ENCODE peak calls at places on chromosomes 2 and 18, in eight cellular contexts. H, K, Q, N, L, P, J and Z are unnamed samples.
A peak's percentile ranks its signal among the peaks of the same experiment; 100 is the strongest.

GRCh38 chr18:74040459-74041332 is 106.9 kb downstream of the FBXO15 start:
- DNase-seq in H (no peak), K (no peak), Q (no peak), N (peak; percentile 52), L (no peak), P (no peak), J (peak; percentile 70), Z (no peak)

GRCh38 chr2:38268691-38269309 is 108.3 kb downstream of the ATL2 start:
- DNase-seq in H (no peak), K (no peak), Q (no peak), N (no peak), L (no peak), P (no peak), J (no peak), Z (no peak)

GRCh38 chr2:44329343-44329742 is 32.0 kb downstream of the PREPL start:
- DNase-seq in H (no peak), K (no peak), Q (no peak), N (no peak), L (no peak), P (no peak), J (no peak), Z (no peak)

GRCh38 chr18:62325806-62326645 is 916 bp downstream of the TNFRSF11A start:
- DNase-seq in H (peak; percentile 33), K (no peak), Q (no peak), N (no peak), L (no peak), P (peak; percentile 75), J (peak; percentile 50), Z (no peak)

GRCh38 chr2:203688798-203689197 is 17.6 kb upstream of the CD28 start:
- DNase-seq in H (no peak), K (no peak), Q (no peak), N (no peak), L (no peak), P (no peak), J (peak; percentile 41), Z (peak; percentile 87)

GRCh38 chr2:39141346-39142011 is 20.6 kb upstream of the SOS1 start:
- DNase-seq in H (no peak), K (no peak), Q (no peak), N (no peak), L (no peak), P (peak; percentile 61), J (no peak), Z (peak; percentile 68)

GRCh38 chr2:197360744-197361156 is 50.2 kb upstream of the ANKRD44 start:
- DNase-seq in H (no peak), K (no peak), Q (no peak), N (no peak), L (no peak), P (no peak), J (no peak), Z (peak; percentile 31)

GRCh38 chr2:55159037-55159651 is 72.9 kb downstream of the CLHC1 start:
- DNase-seq in H (no peak), K (peak; percentile 78), Q (no peak), N (no peak), L (no peak), P (no peak), J (peak; percentile 48), Z (peak; percentile 94)

GRCh38 chr2:55111230-55111569 is 60.9 kb upstream of the RTN4 start:
- DNase-seq in H (no peak), K (no peak), Q (no peak), N (no peak), L (no peak), P (no peak), J (no peak), Z (no peak)

GRCh38 chr2:46669996-46670793 is 190.8 kb downstream of the TMEM247 start:
- DNase-seq in H (no peak), K (no peak), Q (no peak), N (no peak), L (no peak), P (no peak), J (no peak), Z (no peak)

GRCh38 chr2:182242561-182242960 is 184.3 kb downstream of the PDE1A start:
- DNase-seq in H (no peak), K (no peak), Q (no peak), N (no peak), L (no peak), P (no peak), J (no peak), Z (no peak)

GRCh38 chr2:122433123-122433754 is 677.8 kb downstream of the TSN start:
- DNase-seq in H (no peak), K (no peak), Q (peak; percentile 41), N (no peak), L (no peak), P (no peak), J (no peak), Z (no peak)

GRCh38 chr2:84832772-84833461 is 48.0 kb downstream of the TRABD2A start:
- DNase-seq in H (no peak), K (no peak), Q (peak; percentile 26), N (no peak), L (no peak), P (no peak), J (peak; percentile 51), Z (no peak)

GRCh38 chr2:44136186-44136585 is 32.5 kb upstream of the PPM1B start:
- DNase-seq in H (no peak), K (no peak), Q (no peak), N (no peak), L (no peak), P (peak; percentile 97), J (no peak), Z (peak; percentile 13)

GRCh38 chr2:100630473-100630977 is 67.7 kb downstream of the PDCL3 start:
- DNase-seq in H (no peak), K (no peak), Q (no peak), N (no peak), L (no peak), P (no peak), J (no peak), Z (no peak)

GRCh38 chr2:98808546-98808945 is 77.6 kb upstream of the MGAT4A start:
- DNase-seq in H (no peak), K (no peak), Q (no peak), N (no peak), L (no peak), P (no peak), J (no peak), Z (no peak)

GRCh38 chr18:57768557-57769326 is 34.4 kb downstream of the ATP8B1 start:
- DNase-seq in H (no peak), K (no peak), Q (no peak), N (no peak), L (no peak), P (no peak), J (no peak), Z (peak; percentile 78)